ENCODE peak calls at places on chromosomes 16 and 17, in four cellular contexts. K, A, F and V are unnamed samples.

GRCh38 chr16:76190059-76190458 is 87.1 kb upstream of the CNTNAP4 start:
- DNase-seq in A (no peak), F (no peak), K (no peak), V (no peak)

GRCh38 chr17:72656114-72656763 is 436.2 kb downstream of the SLC39A11 start:
- DNase-seq in K (no peak), F (no peak), A (no peak), V (no peak)

GRCh38 chr16:87582221-87582965 is 19.9 kb upstream of the JPH3 start:
- DNase-seq in F (no peak), K (no peak), A (no peak), V (no peak)

GRCh38 chr16:87702325-87702811 is 63.4 kb downstream of the KLHDC4 start:
- DNase-seq in A (peak), K (peak), F (peak), V (peak)

GRCh38 chr17:70242781-70243437 is 73.6 kb downstream of the KCNJ2 start:
- DNase-seq in F (no peak), K (no peak), A (no peak), V (no peak)

GRCh38 chr17:64245218-64246145 is 17.6 kb downstream of the TEX2 start:
- DNase-seq in K (no peak), F (no peak), A (no peak), V (no peak)

GRCh38 chr16:68072038-68072695 is 13.0 kb upstream of the NFATC3 start:
- DNase-seq in F (no peak), A (no peak), K (no peak), V (peak)

GRCh38 chr17:39461911-39462641 is 790 bp downstream of the CDK12 start:
- DNase-seq in F (peak), A (peak), K (peak), V (peak)

GRCh38 chr17:51391992-51392654 is 131.8 kb downstream of the UTP18 start:
- DNase-seq in F (no peak), K (no peak), A (no peak), V (no peak)

GRCh38 chr16:54422569-54422978 is 136.0 kb upstream of the IRX3 start:
- DNase-seq in K (no peak), F (no peak), A (no peak), V (no peak)

GRCh38 chr17:8755590-8756255 is 2.6 kb downstream of the SPDYE4 start:
- DNase-seq in F (no peak), A (no peak), K (no peak), V (no peak)

GRCh38 chr17:8757189-8757588 is 1.2 kb downstream of the SPDYE4 start:
- DNase-seq in F (no peak), A (no peak), K (no peak), V (no peak)

GRCh38 chr17:8754890-8755289 is 3.5 kb downstream of the SPDYE4 start:
- DNase-seq in A (no peak), F (no peak), K (no peak), V (no peak)

GRCh38 chr17:8753136-8753975 is 5.0 kb downstream of the SPDYE4 start:
- DNase-seq in K (no peak), F (no peak), A (no peak), V (no peak)

DNA sequence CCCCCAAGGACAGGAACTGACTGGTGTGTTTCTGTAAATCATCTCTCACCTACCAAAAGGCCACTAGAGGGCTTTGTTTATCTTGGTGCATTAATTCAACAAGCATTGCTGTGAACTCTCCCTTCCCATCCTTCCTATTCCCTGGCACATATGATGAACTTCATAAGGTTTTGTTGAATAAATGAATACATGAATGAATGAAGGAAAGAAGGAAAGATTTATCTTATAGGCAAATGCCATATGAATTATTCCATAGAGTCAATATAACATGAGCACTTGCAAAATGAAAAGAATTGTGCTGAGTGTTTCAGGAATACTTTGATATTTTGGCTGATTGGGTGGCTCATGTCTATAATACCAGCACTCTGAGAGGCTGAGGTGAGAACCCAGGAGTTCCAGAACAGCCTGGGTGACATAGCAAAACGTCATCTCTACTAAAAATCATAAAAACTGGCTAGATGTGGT is 4.3 kb downstream of the SPDYE4 start:
- DNase-seq in A (no peak), K (peak), F (no peak), V (no peak)
- TF ChIP-seq NR2C2 in A (no peak), K (no peak), F (no peak), V (no peak)

GRCh38 chr17:10135539-10136257 is 62.7 kb downstream of the GAS7 start:
- DNase-seq in K (no peak), F (no peak), A (no peak), V (no peak)

GRCh38 chr17:10136258-10136981 is 62.0 kb downstream of the GAS7 start:
- DNase-seq in K (no peak), F (no peak), A (no peak), V (no peak)

GRCh38 chr17:10141436-10141835 is 57.0 kb downstream of the GAS7 start:
- DNase-seq in K (no peak), F (no peak), A (no peak), V (no peak)

GRCh38 chr17:10144456-10144855 is 54.0 kb downstream of the GAS7 start:
- DNase-seq in F (no peak), A (no peak), K (no peak), V (no peak)

GRCh38 chr17:10139560-10139959 is 58.8 kb downstream of the GAS7 start:
- DNase-seq in K (no peak), F (no peak), A (no peak), V (no peak)
- TF ChIP-seq NR2C2 in K (no peak), F (no peak), A (no peak), V (no peak)

GRCh38 chr16:1861730-1862129 is 10.2 kb downstream of the MEIOB start:
- DNase-seq in K (no peak), F (no peak), A (no peak), V (no peak)

GRCh38 chr16:1865902-1866690 is 5.9 kb downstream of the MEIOB start:
- DNase-seq in K (no peak), F (no peak), A (no peak), V (no peak)

GRCh38 chr16:1859650-1860049 is 12.3 kb downstream of the MEIOB start:
- DNase-seq in K (no peak), F (no peak), A (no peak), V (peak)

GRCh38 chr16:1862394-1862793 is 9.6 kb downstream of the MEIOB start:
- DNase-seq in F (no peak), A (no peak), K (no peak), V (no peak)

DNA sequence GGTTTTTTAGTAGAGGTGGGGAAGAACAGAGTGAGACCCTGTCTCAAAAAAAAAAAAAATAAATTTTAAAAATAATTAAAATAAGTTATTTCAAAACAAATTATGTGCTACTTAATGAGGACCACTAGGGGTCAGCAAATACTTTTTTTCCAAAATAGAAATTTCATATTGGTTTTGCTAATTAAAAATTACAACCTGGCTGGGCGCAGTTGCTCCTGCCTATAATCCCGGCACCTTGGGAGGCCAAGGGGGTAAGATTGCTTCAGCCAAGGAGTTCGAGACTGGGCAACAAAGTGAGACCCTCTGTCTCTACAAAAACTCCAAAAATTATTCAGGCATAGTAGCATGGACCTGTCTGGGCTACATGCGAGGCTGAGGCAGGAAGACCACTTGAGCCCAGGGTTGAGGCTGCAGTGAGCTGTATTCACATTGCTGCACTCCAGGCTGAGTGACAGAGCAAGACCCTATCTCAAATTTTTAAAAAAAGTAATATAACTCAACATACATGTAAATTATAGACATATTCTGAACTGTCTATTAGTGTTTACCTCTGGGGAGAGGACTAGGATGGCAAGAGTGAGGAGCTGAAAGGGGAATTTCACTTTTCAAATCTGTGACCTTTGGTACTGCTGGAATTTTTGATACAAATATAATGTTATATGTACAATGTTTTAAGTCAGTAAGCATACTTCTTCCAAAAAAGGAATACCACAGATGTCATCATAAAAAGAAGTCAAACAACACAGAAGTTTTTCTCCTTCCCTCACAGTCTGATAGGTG is 8.1 kb downstream of the MEIOB start:
- DNase-seq in K (no peak), A (no peak), F (no peak), V (no peak)
- TF ChIP-seq NR2C2 in K (no peak), A (no peak), F (no peak), V (no peak)

DNA sequence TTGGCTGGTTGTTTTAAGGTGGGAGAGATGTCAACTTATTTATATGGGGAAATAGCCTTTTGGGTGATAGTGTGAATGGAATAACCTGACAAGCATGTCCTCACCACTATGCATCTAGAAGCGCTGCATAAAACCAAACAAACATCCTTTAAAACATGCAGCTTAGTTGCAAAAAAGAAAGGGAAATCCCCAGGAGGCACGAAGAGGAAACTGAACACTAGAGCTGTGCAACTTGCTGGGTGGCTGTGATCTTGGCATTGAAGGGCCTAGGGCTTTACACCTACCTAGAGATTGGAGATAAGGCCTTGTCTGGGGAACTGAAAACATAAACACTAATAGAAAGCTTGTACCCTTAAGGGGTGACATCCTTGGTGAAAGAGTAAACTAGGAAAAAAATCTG is 7.3 kb downstream of the C16orf54 start:
- DNase-seq in F (no peak), K (no peak), A (peak), V (no peak)
- TF ChIP-seq NR2C2 in F (no peak), K (no peak), A (no peak), V (no peak)

GRCh38 chr16:48014349-48015135 is 141.3 kb downstream of the ABCC12 start:
- DNase-seq in F (no peak), A (no peak), K (peak), V (no peak)
- TF ChIP-seq NR2C2 in F (no peak), A (no peak), K (no peak), V (no peak)

GRCh38 chr17:38455288-38455915 is 27.1 kb downstream of the ARHGAP23 start:
- DNase-seq in F (no peak), K (no peak), A (no peak), V (no peak)

GRCh38 chr17:38457577-38458371 is 29.5 kb downstream of the ARHGAP23 start:
- DNase-seq in F (no peak), A (no peak), K (no peak), V (no peak)

GRCh38 chr17:38453951-38454421 is 25.7 kb downstream of the ARHGAP23 start:
- DNase-seq in K (no peak), F (no peak), A (no peak), V (no peak)

GRCh38 chr17:38454528-38454927 is 26.3 kb downstream of the ARHGAP23 start:
- DNase-seq in K (no peak), F (no peak), A (no peak), V (no peak)

DNA sequence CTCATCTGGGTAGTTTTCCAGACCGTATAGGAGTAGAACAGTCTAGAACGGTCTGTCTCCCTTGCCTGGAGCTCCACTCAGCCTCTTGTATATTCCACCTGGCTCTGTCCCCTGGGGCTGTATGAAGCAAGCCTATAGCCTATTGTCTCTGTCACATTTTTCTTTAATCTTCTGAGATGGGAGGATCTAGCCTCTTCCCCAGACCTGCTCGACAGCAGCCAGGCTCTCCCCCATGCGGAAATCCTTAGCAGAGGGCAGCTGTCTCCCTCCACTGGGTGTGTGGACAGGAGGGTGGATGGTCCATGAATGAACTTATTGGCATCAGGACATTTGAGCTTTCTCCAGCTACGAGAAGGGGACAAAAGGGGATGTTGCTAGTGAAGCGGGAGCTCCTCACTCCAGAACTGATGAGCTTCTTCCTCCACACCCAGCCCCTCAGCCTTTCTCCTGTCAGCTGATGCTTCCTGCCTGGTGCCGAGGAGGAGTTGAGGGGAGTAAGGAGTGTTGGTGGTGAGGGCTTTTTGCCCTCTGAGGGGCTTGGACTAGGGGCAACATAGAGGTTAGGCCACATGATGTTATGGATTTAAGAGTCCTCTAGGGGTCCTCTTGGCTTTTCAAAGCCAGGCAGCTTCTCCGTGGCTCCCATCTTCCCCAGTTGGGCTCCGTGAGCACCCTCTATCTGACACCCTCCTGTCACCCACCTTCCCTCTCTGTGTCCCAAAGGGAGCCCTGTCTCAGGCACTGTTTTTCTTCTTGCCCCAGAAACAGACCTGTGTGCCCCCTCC is 28.0 kb downstream of the ARHGAP23 start:
- DNase-seq in A (no peak), F (no peak), K (no peak), V (no peak)
- TF ChIP-seq NR2C2 in A (no peak), F (no peak), K (no peak), V (no peak)